ENCODE peak calls at places on chromosomes 3 and 15, in five cellular contexts. R is H1, Z is IMR-90, S is H9, J is trophoblast cell. T is an unnamed sample.

GRCh38 chr15:101206173-101206572 is 45.7 kb downstream of the CHSY1 start:
- DNase-seq in Z (peak), J (peak), S (no peak), R (no peak), T (no peak)

GRCh38 chr3:1196997-1197396 is 104.2 kb downstream of the CNTN6 start:
- DNase-seq in R (no peak), J (no peak), Z (no peak), S (no peak), T (peak)

GRCh38 chr3:58880182-58880581 is 169.6 kb downstream of the CFAP20DC start:
- DNase-seq in J (no peak), S (no peak), R (no peak), Z (peak), T (no peak)

GRCh38 chr3:84265768-84266167 is 693.0 kb upstream of the CADM2 start:
- DNase-seq in R (no peak), Z (no peak), S (no peak), J (no peak), T (no peak)

GRCh38 chr3:196354151-196354550 is 16.0 kb upstream of the TM4SF19 start:
- DNase-seq in R (no peak), Z (no peak), S (no peak), J (no peak), T (no peak)

GRCh38 chr3:140290105-140290504 is 355.1 kb downstream of the CLSTN2 start:
- DNase-seq in Z (no peak), S (no peak), R (no peak), J (peak), T (no peak)

GRCh38 chr3:71035314-71035713 is 548.2 kb downstream of the FOXP1 start:
- DNase-seq in S (no peak), Z (peak), R (no peak), J (no peak), T (no peak)

GRCh38 chr15:99511865-99512632 is 53.7 kb upstream of the MEF2A start:
- DNase-seq in Z (no peak), R (no peak), J (no peak), S (no peak), T (no peak)

GRCh38 chr3:189325454-189325853 is 153.7 kb downstream of the TPRG1 start:
- DNase-seq in J (no peak), R (no peak), Z (no peak), S (no peak), T (no peak)

GRCh38 chr3:143686638-143687197 is 161.6 kb downstream of the SLC9A9 start:
- DNase-seq in Z (no peak), R (no peak), J (no peak), S (no peak), T (no peak)

GRCh38 chr3:48352546-48352945 is 19.1 kb upstream of the SPINK8 start:
- DNase-seq in S (no peak), J (no peak), R (no peak), Z (no peak), T (no peak)

GRCh38 chr3:113038326-113038725 is 47.5 kb downstream of the GTPBP8 start:
- DNase-seq in J (no peak), Z (no peak), R (no peak), S (no peak), T (no peak)

GRCh38 chr3:14540821-14541385 is 761 bp upstream of the GRIP2 start:
- DNase-seq in R (no peak), J (no peak), S (no peak), Z (no peak), T (no peak)

GRCh38 chr15:89654847-89655805 is at the start of gene KIF7:
- DNase-seq in R (peak), Z (peak), S (peak), J (peak), T (peak)

GRCh38 chr15:40763801-40764765 is at the start of gene GCHFR:
- DNase-seq in Z (peak), J (peak), R (peak), S (peak), T (peak)

GRCh38 chr3:73658227-73658626 is 33.5 kb upstream of the PDZRN3 start:
- DNase-seq in S (no peak), Z (no peak), J (peak), R (no peak), T (no peak)

GRCh38 chr15:40330368-40330836 is 6.9 kb downstream of the INAFM2 start:
- DNase-seq in S (no peak), Z (peak), J (no peak), R (no peak), T (no peak)

GRCh38 chr15:71444866-71445590 is 329.8 kb downstream of the THSD4 start:
- DNase-seq in S (no peak), J (peak), Z (peak), R (no peak), T (no peak)

GRCh38 chr3:98561727-98562521 is 30.1 kb downstream of the GPR15 start:
- DNase-seq in J (no peak), S (no peak), R (no peak), Z (peak), T (no peak)

GRCh38 chr3:99875925-99876781 is 58.5 kb downstream of the CMSS1 start:
- DNase-seq in R (peak), J (peak), Z (peak), S (peak), T (peak)

GRCh38 chr15:29612701-29613100 is 209.6 kb downstream of the TJP1 start:
- DNase-seq in R (no peak), S (no peak), Z (peak), J (peak), T (no peak)

GRCh38 chr3:186075489-186075888 is 33.4 kb downstream of the ETV5 start:
- DNase-seq in Z (no peak), R (no peak), J (no peak), S (no peak), T (no peak)

GRCh38 chr3:126357299-126358037 is at the start of gene KLF15:
- DNase-seq in R (peak), S (peak), J (peak), Z (peak), T (peak)

GRCh38 chr3:115350606-115351005 is 203.5 kb upstream of the ZBTB20 start:
- DNase-seq in J (no peak), R (no peak), Z (peak), S (no peak), T (no peak)
- H2BK5ac ChIP-seq in J (no peak), R (no peak), Z (no peak), S (no peak), T (no peak)

DNA sequence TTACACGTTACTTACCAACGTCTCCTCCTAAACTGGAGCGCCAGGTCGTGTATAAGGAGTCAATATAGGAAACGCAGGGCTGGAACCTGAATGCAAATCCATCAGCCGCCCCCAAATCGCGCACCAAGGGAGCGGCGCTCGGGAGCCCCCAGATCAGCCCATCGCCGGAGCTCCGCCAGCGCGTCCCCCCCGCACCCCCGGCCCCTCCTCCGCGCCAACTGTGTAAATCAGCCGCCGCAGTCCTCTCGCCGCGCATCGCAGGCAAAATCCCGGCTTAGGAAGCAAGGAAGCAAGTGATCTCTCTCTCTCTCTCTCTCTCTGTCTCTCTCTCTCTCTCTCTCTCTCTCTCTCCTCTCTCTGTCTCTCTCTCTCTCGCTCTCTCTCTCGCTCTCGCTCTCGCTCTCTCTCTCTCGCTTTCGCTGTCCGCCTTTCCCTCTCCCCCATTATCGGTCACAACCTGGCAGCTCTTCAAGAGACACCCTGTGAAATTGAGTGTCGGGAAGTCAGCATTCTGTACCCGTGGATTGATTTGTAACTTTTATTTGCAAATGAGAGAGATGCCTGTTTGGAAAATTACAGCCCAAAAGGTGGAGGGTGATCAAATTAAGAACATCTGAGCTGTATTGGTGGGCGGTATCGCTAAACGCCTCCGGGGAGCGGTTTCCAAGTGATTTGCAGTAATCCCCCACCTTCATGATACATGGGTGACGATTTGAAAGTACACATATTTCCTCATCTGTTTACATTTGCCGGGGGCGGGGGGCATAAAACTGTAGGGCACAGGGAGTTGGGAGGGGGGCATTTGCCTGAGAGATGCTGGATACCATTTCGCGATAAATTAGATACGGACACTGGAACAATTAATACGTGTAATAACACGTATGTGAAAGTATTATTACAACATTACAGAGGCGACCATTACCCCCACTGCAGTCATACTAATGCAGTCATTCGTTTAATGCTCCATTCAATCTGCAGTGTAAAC is 685 bp upstream of the SLITRK3 start:
- DNase-seq in R (peak), J (no peak), Z (no peak), S (peak), T (peak)
- H3K27ac ChIP-seq in R (no peak), J (no peak), Z (no peak), S (no peak), T (no peak)

DNA sequence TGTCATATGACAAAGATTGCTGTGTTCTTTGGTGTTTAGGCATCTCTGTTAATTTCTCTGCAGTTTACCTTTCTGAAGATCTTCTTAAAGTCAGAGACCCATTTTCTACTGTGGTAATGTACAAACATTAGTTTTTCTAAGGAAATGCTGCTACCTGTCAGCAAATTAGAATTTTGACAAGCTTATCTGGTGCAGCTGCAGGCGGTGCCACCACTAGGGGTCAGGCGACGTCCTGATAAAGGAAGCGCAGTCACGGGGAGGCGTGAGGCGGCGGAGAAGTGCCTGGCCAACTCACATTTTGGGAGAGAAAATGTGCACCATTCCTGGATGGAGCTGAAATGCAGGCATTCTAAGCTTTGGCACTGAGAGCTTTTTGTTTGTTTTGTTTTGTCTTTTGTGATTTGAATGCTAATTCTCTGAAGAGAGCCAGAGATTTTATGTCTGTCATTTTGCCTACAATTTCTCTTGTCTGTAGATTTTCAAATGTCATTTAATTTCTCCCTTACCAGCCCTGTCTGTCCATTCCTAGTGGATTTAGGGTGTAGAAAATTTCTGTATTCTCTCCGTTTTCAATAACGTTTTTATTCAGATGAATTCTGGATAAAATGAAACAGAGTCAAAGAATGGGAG is 24.9 kb upstream of the SIAH2 start:
- DNase-seq in J (peak), R (peak), S (peak), Z (peak), T (peak)
- H2AFZ ChIP-seq in J (no peak), R (no peak), S (no peak), Z (no peak), T (no peak)

GRCh38 chr3:21654662-21655061 is 96.3 kb downstream of the ZNF385D start:
- DNase-seq in S (no peak), R (no peak), J (no peak), Z (peak), T (no peak)
- H2BK5ac ChIP-seq in S (no peak), R (no peak), J (no peak), Z (no peak), T (no peak)

DNA sequence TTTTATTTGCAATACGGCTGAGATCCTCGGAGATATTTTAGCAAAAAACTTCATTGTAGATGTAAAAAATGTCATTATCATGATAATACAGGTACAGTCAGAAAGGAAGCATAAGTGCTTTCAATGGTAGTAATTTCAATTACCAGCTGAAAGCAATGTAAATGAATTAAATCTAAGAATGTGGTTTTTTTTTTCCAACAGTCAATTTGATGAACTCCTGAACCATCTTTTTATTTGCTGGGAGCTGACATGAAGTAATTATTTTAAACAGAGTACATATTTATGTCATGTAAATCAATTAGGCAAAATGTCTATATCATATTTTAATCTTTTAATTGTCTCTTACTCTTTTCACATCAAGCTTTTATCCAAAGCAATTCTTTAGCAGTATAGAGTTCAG is 70.6 kb downstream of the MORC1 start:
- DNase-seq in J (no peak), S (no peak), Z (no peak), R (no peak), T (no peak)
- H3K27ac ChIP-seq in J (no peak), S (no peak), Z (no peak), R (no peak), T (no peak)

GRCh38 chr15:84859143-84859542 is 25.3 kb upstream of the SLC28A1 start:
- DNase-seq in Z (no peak), J (peak), S (no peak), R (no peak), T (no peak)
- H2AFZ ChIP-seq in Z (no peak), J (no peak), S (no peak), R (no peak), T (no peak)

GRCh38 chr3:187567741-187568140 is 102.5 kb downstream of the SST start:
- DNase-seq in J (peak), Z (peak), R (no peak), S (no peak), T (no peak)

GRCh38 chr3:187565701-187566100 is 104.5 kb downstream of the SST start:
- DNase-seq in Z (no peak), J (no peak), S (no peak), R (no peak), T (no peak)

GRCh38 chr3:187567026-187567425 is 103.2 kb downstream of the SST start:
- DNase-seq in J (no peak), R (no peak), Z (peak), S (no peak), T (no peak)

GRCh38 chr3:187571701-187572100 is 98.5 kb downstream of the SST start:
- DNase-seq in R (no peak), Z (no peak), J (no peak), S (no peak), T (no peak)

DNA sequence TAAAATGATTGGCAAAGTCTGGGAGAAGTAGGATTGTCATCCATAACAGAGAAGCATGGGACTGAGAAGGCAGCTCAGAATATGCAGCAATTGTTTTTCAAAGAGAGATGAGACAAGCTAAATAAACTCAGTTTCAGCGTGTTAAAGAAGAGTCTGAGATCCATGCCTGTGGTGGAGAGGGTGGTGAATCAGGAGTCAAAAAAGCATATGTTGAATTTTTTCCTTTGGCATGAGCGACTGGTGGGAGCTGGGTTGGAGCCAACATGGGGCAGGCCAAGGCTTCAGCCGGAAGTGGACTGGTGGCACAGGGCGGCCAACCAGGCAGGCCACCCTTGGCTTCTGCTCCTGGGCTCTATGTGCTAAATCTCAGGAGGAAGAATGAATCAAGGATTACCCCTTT is 102.0 kb downstream of the SST start:
- DNase-seq in S (no peak), R (no peak), Z (no peak), J (no peak), T (no peak)
- H2BK5ac ChIP-seq in S (no peak), R (peak), Z (peak), J (no peak), T (no peak)

DNA sequence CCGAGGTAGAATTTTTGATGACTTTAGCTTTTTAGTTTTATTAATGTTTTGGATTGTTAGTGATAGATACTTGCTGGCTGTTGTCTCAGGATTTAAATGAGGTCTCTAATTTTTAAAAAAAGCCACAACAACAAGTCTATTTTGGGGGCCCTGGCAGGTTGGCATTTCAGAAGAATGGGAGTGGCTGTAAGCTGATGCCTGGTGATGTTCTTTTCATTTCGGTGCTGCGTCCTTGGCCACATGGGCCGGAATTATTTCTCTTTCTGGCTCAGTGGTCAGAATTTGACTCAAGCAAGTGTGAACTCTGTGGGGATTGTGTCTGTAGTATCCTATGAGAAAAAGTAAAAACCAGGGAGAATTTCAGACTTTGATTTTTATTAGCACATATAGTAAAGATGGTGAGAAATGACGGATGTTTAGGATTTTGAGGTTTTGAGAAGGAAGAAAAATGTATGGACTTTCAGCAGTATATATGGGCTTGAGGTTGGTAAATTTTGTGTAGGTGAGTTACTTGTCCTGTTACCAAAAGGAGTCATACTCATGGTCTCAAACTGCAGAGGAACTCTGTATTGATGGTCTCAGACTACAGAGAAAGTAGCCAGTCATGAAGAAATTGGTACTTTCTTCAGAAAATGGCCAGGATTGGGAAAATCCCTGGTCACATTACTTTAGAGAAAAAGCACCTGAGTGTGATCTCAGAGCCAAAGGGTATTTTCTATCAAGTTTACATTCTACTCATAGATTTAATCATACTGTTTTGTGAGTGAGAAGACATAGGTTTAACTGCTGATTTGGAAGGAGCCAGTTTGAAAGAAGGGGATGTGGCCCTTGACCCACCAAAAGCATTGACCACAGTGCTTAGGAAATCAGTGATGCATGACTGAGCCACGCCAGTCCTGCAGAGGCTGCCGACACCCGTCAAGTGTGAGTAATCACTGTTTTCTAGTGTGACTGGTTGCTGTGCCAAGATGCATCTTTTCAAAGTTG is 203.3 kb downstream of the AKAP13 start:
- DNase-seq in R (no peak), S (no peak), Z (peak), J (peak), T (peak)
- H3K27ac ChIP-seq in R (no peak), S (no peak), Z (no peak), J (no peak), T (no peak)

DNA sequence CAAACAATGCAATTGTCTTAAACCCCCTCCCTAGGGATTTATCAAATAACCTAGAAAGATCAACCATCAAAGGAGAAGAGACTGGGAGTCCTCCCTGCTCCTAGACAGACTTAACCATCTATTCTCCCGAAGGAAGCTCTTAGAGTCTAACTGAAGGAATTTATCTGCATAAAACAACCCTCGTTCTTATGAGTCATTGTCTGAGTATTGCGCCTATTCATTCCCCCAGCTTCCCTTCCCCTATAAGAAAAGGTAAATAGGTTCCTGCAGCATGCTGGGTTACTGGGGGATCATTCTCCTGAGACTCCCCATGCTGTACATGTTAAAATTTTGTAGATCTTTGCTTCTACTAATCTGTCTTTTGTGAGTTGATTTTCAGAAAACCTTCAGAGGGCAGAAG is 412.7 kb downstream of the OCA2 start:
- DNase-seq in S (no peak), J (peak), Z (peak), R (no peak), T (no peak)
- H2AFZ ChIP-seq in S (no peak), J (no peak), Z (no peak), R (no peak), T (no peak)

GRCh38 chr3:193910886-193911738 is 224.8 kb upstream of the HES1 start:
- DNase-seq in R (no peak), Z (no peak), S (no peak), J (no peak), T (no peak)
- H2BK5ac ChIP-seq in R (no peak), Z (no peak), S (no peak), J (no peak), T (no peak)